ENCODE peak calls at places on chromosomes 16 and 17, in six cellular contexts. One of them, this sample, is unnamed. For H3K36me3, the result is how much of the 10 kb centered on the place peaks cover.

GRCh38 chr17:30921544-30922196 is at the start of gene ADAP2:
- DNase-seq in brain microvascular endothelial cell: no peak
- DNase-seq in mammary epithelial cell: peak
- DNase-seq in ovary: no peak
- DNase-seq in left ventricle myocardium inferior: peak
- DNase-seq in fibroblast of lung: no peak
- DNase-seq in this sample: no peak

GRCh38 chr16:81630632-81631026 is 148.5 kb upstream of the PLCG2 start:
- DNase-seq in brain microvascular endothelial cell: no peak
- DNase-seq in mammary epithelial cell: no peak
- DNase-seq in ovary: no peak
- DNase-seq in left ventricle myocardium inferior: no peak
- DNase-seq in fibroblast of lung: no peak
- DNase-seq in this sample: no peak

GRCh38 chr16:65226077-65226476 is 104.2 kb upstream of the CDH11 start:
- DNase-seq in brain microvascular endothelial cell: no peak
- DNase-seq in mammary epithelial cell: no peak
- DNase-seq in ovary: no peak
- DNase-seq in left ventricle myocardium inferior: no peak
- DNase-seq in fibroblast of lung: no peak
- DNase-seq in this sample: no peak

GRCh38 chr17:77458202-77459017 is 317.6 kb downstream of the SEC14L1 start:
- DNase-seq in brain microvascular endothelial cell: no peak
- DNase-seq in mammary epithelial cell: no peak
- DNase-seq in ovary: no peak
- DNase-seq in left ventricle myocardium inferior: no peak
- DNase-seq in fibroblast of lung: no peak
- DNase-seq in this sample: no peak

GRCh38 chr17:81651692-81652091 is 4.7 kb downstream of the PDE6G start:
- DNase-seq in brain microvascular endothelial cell: peak
- DNase-seq in mammary epithelial cell: peak
- DNase-seq in ovary: no peak
- DNase-seq in left ventricle myocardium inferior: no peak
- DNase-seq in fibroblast of lung: peak
- DNase-seq in this sample: no peak

GRCh38 chr17:7677388-7678067 is 9.8 kb downstream of the TP53 start:
- DNase-seq in brain microvascular endothelial cell: no peak
- DNase-seq in mammary epithelial cell: no peak
- DNase-seq in ovary: no peak
- DNase-seq in left ventricle myocardium inferior: no peak
- DNase-seq in fibroblast of lung: no peak
- DNase-seq in this sample: no peak

GRCh38 chr17:57773557-57773956 is 28.5 kb upstream of the CCDC182 start:
- DNase-seq in brain microvascular endothelial cell: no peak
- DNase-seq in mammary epithelial cell: no peak
- DNase-seq in ovary: no peak
- DNase-seq in left ventricle myocardium inferior: no peak
- DNase-seq in fibroblast of lung: no peak
- DNase-seq in this sample: no peak

GRCh38 chr17:61251939-61252865 is 147.4 kb upstream of the TBX2 start:
- DNase-seq in brain microvascular endothelial cell: peak
- DNase-seq in mammary epithelial cell: no peak
- DNase-seq in ovary: peak
- DNase-seq in left ventricle myocardium inferior: peak
- DNase-seq in fibroblast of lung: peak
- DNase-seq in this sample: no peak

GRCh38 chr17:38798614-38799500 is 499 bp downstream of the PIP4K2B start:
- DNase-seq in brain microvascular endothelial cell: peak
- DNase-seq in mammary epithelial cell: peak
- DNase-seq in ovary: no peak
- DNase-seq in left ventricle myocardium inferior: peak
- DNase-seq in fibroblast of lung: peak
- DNase-seq in this sample: peak

GRCh38 chr17:72672729-72673128 is 419.8 kb downstream of the SLC39A11 start:
- DNase-seq in brain microvascular endothelial cell: no peak
- DNase-seq in mammary epithelial cell: no peak
- DNase-seq in ovary: no peak
- DNase-seq in left ventricle myocardium inferior: no peak
- DNase-seq in fibroblast of lung: no peak
- DNase-seq in this sample: no peak

GRCh38 chr17:8670486-8670885 is 40.0 kb upstream of the MYH10 start:
- DNase-seq in brain microvascular endothelial cell: no peak
- DNase-seq in mammary epithelial cell: no peak
- DNase-seq in ovary: no peak
- DNase-seq in left ventricle myocardium inferior: no peak
- DNase-seq in fibroblast of lung: no peak
- DNase-seq in this sample: no peak

GRCh38 chr17:50064253-50064991 is 8.5 kb downstream of the ITGA3 start:
- DNase-seq in brain microvascular endothelial cell: peak
- DNase-seq in mammary epithelial cell: peak
- DNase-seq in ovary: peak
- DNase-seq in left ventricle myocardium inferior: no peak
- DNase-seq in fibroblast of lung: peak
- DNase-seq in this sample: no peak

GRCh38 chr16:333406-334094 is 19.0 kb downstream of the AXIN1 start:
- DNase-seq in brain microvascular endothelial cell: no peak
- DNase-seq in mammary epithelial cell: no peak
- DNase-seq in ovary: no peak
- DNase-seq in left ventricle myocardium inferior: no peak
- DNase-seq in fibroblast of lung: no peak
- DNase-seq in this sample: no peak

GRCh38 chr17:50049636-50050035 is 6.3 kb upstream of the ITGA3 start:
- DNase-seq in brain microvascular endothelial cell: no peak
- DNase-seq in mammary epithelial cell: no peak
- DNase-seq in ovary: no peak
- DNase-seq in left ventricle myocardium inferior: no peak
- DNase-seq in fibroblast of lung: no peak
- DNase-seq in this sample: no peak

GRCh38 chr17:8126306-8127066 is 2.6 kb upstream of the HES7 start:
- DNase-seq in brain microvascular endothelial cell: no peak
- DNase-seq in mammary epithelial cell: peak
- DNase-seq in ovary: peak
- DNase-seq in left ventricle myocardium inferior: no peak
- DNase-seq in fibroblast of lung: peak
- DNase-seq in this sample: no peak

GRCh38 chr16:2331199-2331931 is 9.2 kb downstream of the ABCA3 start:
- DNase-seq in brain microvascular endothelial cell: no peak
- DNase-seq in mammary epithelial cell: no peak
- DNase-seq in ovary: no peak
- DNase-seq in left ventricle myocardium inferior: no peak
- DNase-seq in fibroblast of lung: no peak
- DNase-seq in this sample: no peak

GRCh38 chr17:14488958-14489550 is 188.2 kb downstream of the HS3ST3B1 start:
- DNase-seq in brain microvascular endothelial cell: no peak
- DNase-seq in mammary epithelial cell: no peak
- DNase-seq in ovary: no peak
- DNase-seq in left ventricle myocardium inferior: no peak
- DNase-seq in fibroblast of lung: no peak
- DNase-seq in this sample: no peak

GRCh38 chr17:20092973-20093626 is 83.9 kb downstream of the SPECC1 start:
- DNase-seq in brain microvascular endothelial cell: no peak
- DNase-seq in mammary epithelial cell: no peak
- DNase-seq in ovary: no peak
- DNase-seq in left ventricle myocardium inferior: no peak
- DNase-seq in fibroblast of lung: no peak
- DNase-seq in this sample: no peak

GRCh38 chr16:68264128-68265077 is at the start of gene SLC7A6:
- DNase-seq in brain microvascular endothelial cell: peak
- DNase-seq in mammary epithelial cell: peak
- DNase-seq in ovary: peak
- DNase-seq in left ventricle myocardium inferior: peak
- DNase-seq in fibroblast of lung: peak
- DNase-seq in this sample: peak

GRCh38 chr17:19672009-19672837 is 23.7 kb downstream of the ALDH3A2 start:
- DNase-seq in brain microvascular endothelial cell: no peak
- DNase-seq in mammary epithelial cell: no peak
- DNase-seq in ovary: no peak
- DNase-seq in left ventricle myocardium inferior: peak
- DNase-seq in fibroblast of lung: peak
- DNase-seq in this sample: no peak

DNA sequence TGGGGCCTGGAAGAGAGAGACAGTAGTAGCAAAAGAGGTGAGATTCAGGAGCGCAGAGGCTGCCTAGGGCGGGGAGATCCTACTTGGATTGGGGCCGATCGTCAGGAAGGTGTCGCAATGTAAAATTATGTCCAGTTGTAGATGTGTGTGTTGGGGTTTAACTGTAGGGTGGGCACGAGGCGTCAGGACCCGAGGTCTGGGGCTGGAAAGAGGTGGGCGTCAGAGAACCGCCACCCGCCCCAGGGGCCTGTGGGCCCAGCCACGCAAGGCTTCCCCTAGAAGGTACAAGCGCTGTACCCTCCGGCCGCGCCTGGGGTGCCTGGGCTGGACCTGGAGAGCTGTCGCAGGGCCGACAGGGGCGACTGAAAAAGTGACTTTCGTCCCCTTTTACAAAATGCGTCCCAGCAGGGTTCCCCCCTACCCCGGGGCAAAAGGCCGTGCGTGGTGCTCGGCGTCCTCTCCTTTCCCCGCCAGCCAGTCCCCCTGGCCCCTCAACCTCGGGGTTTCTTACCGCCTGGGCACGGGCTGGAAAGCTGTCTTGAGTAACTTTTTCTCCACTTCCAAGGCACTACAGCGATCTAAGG is 2.8 kb downstream of the IRX3 start:
- DNase-seq in brain microvascular endothelial cell: no peak
- DNase-seq in mammary epithelial cell: peak
- DNase-seq in ovary: no peak
- DNase-seq in left ventricle myocardium inferior: no peak
- DNase-seq in fibroblast of lung: no peak
- DNase-seq in this sample: no peak
- H3K4me3 ChIP-seq in brain microvascular endothelial cell: peak
- H3K4me3 ChIP-seq in mammary epithelial cell: peak
- H3K4me3 ChIP-seq in ovary: no peak
- H3K4me3 ChIP-seq in left ventricle myocardium inferior: peak
- H3K4me3 ChIP-seq in fibroblast of lung: no peak
- H3K4me3 ChIP-seq in this sample: no peak

DNA sequence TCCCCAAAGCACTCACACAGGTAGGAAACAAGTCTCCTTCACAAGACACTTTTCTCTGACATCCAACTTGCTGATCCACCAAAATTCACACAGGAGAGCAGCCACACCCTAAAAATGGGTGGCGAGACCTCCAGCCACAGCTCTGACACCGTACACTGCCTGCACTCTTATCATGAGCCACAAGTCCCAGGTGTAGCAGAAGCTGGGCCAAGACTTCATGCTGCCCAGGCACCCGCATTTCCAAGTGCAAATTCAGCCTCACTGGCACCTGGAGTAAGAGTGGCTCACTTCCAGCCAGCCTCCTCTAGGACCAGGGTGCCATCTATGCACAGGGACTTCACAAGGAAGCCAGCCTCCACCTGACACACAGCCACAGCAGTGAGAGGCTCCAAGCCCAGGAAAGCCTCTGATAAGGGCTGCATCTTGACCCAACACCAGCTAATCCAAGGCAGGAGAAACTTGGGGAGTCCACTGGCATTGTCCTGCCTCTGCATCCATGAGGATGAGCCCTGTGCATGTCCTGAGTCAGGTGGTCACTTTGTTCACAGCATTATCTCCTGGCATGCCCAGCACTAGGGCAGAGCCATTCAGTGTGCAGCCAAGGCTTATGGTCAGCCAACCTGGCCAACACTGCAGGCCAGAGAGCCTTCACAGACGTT is 2.6 kb upstream of the ZNF768 start:
- DNase-seq in brain microvascular endothelial cell: no peak
- DNase-seq in mammary epithelial cell: no peak
- DNase-seq in ovary: no peak
- DNase-seq in left ventricle myocardium inferior: no peak
- DNase-seq in fibroblast of lung: no peak
- DNase-seq in this sample: no peak
- H3K27ac ChIP-seq in brain microvascular endothelial cell: no peak
- H3K27ac ChIP-seq in mammary epithelial cell: no peak
- H3K27ac ChIP-seq in ovary: no peak
- H3K27ac ChIP-seq in left ventricle myocardium inferior: peak
- H3K27ac ChIP-seq in fibroblast of lung: no peak
- H3K27ac ChIP-seq in this sample: no peak

DNA sequence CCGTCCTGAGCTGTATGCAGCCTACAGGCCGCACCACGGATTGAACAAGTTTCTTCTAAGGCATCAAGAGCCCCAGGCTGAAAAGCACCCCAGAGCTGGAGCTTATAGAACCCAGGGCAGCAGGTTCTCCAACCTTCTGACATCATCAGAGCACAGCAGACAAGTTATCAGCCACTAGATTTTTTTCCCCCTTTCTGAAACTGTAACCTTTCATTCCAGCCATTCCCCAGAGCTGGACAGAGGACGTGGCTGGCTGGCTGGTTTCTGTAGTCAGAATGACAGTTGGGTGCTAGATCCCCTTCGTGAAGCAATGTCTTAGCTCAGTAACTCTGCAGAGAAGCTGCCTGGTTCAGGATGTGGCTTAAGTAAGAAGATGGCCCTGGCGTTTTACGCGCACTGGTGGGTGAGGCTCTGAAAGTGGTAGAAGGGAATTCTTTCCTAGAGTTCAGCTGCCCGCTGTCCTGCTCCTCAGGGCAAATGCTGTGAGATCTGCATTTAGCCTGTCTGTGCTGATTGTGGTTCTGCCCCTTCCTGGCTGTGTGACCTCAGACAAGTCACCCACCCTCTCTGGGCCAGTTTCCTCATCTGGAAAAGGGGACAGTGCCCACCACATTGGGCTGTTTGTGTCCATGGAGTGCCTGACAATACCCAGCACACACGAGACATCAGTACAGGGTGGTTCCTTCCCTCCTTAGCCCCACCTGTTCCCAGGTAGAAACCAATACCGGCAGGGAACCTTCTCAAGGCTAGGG is 9.1 kb downstream of the DEXI start:
- DNase-seq in brain microvascular endothelial cell: no peak
- DNase-seq in mammary epithelial cell: no peak
- DNase-seq in ovary: no peak
- DNase-seq in left ventricle myocardium inferior: no peak
- DNase-seq in fibroblast of lung: no peak
- DNase-seq in this sample: no peak
- H3K36me3 ChIP-seq in brain microvascular endothelial cell: under half
- H3K36me3 ChIP-seq in mammary epithelial cell: under half
- H3K36me3 ChIP-seq in ovary: under half
- H3K36me3 ChIP-seq in left ventricle myocardium inferior: under half
- H3K36me3 ChIP-seq in fibroblast of lung: under half
- H3K36me3 ChIP-seq in this sample: under half

DNA sequence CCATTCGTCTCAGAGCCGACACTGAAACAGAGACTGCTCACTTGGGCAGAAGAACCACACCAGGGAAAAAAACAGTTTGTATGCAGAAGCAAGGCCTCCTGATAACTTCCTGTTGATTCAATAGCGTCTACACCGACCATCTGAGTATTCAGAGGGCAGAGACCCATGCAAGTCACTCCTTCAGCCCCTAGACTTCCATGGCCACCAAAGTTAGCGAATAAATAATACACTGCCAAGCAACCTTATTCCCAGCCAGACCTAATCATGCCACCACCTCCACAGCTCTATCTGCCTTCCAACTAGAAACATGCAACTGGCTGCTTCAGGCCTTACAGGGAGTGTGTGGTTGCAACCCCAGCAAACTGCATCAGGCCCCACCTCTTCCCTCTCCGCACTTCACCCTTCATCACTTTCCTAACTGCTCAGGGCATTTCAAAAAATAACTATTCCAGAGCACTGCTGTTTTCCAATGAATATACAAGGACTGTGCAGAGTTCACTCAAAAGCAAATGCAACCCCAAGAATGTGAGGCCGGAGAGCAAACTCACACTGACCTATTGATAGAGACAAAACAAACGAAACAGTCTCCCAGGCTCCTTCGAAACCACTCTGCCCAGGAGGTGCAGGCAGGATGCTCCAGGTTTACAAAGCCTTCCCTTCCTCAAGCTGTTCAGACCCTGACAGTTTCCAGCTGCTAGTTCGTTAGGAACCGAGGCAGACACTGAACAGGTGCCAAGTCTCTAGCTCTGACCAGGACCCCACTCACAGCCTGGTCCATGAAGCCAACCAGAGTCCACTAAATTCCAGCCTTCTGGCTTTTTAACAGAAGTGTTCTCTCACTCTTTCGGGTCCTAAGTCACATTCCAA is 3.6 kb downstream of the USP7 start:
- DNase-seq in brain microvascular endothelial cell: no peak
- DNase-seq in mammary epithelial cell: no peak
- DNase-seq in ovary: no peak
- DNase-seq in left ventricle myocardium inferior: no peak
- DNase-seq in fibroblast of lung: peak
- DNase-seq in this sample: no peak
- H3K4me3 ChIP-seq in brain microvascular endothelial cell: peak
- H3K4me3 ChIP-seq in mammary epithelial cell: no peak
- H3K4me3 ChIP-seq in ovary: no peak
- H3K4me3 ChIP-seq in left ventricle myocardium inferior: peak
- H3K4me3 ChIP-seq in fibroblast of lung: no peak
- H3K4me3 ChIP-seq in this sample: peak